ENCODE peak calls at places on chromosomes 4 and X, in four cellular contexts. One of them, this sample, is unnamed.

GRCh38 chr4:143667461-143667860 is 33.0 kb downstream of the FREM3 start:
- DNase-seq in AG09309: no peak
- DNase-seq in suprapubic skin: no peak
- DNase-seq in A549: no peak
- DNase-seq in this sample: no peak

GRCh38 chr4:128847074-128847724 is 37.7 kb downstream of the JADE1 start:
- DNase-seq in suprapubic skin: no peak
- DNase-seq in A549: no peak
- DNase-seq in AG09309: no peak
- DNase-seq in this sample: no peak

GRCh38 chr4:123653211-123653610 is 256.6 kb downstream of the SPRY1 start:
- DNase-seq in A549: no peak
- DNase-seq in AG09309: no peak
- DNase-seq in suprapubic skin: no peak
- DNase-seq in this sample: no peak

GRCh38 chrX:40402771-40403533 is 177.8 kb upstream of the ATP6AP2 start:
- DNase-seq in AG09309: peak
- DNase-seq in suprapubic skin: no peak
- DNase-seq in A549: peak
- DNase-seq in this sample: no peak

GRCh38 chrX:9466115-9466495 is 1.2 kb downstream of the TBL1X start:
- DNase-seq in A549: peak
- DNase-seq in suprapubic skin: peak
- DNase-seq in AG09309: no peak
- DNase-seq in this sample: no peak

GRCh38 chrX:49627030-49627777 is 28.4 kb downstream of the GAGE1 start:
- DNase-seq in A549: peak
- DNase-seq in AG09309: no peak
- DNase-seq in suprapubic skin: no peak
- DNase-seq in this sample: no peak

GRCh38 chr4:150072906-150073714 is 5.1 kb upstream of the DCLK2 start:
- DNase-seq in AG09309: peak
- DNase-seq in suprapubic skin: no peak
- DNase-seq in A549: peak
- DNase-seq in this sample: no peak

GRCh38 chrX:39595977-39596376 is 501.8 kb downstream of the BCOR start:
- DNase-seq in AG09309: no peak
- DNase-seq in suprapubic skin: no peak
- DNase-seq in A549: no peak
- DNase-seq in this sample: no peak

GRCh38 chrX:56932653-56933339 is 62.5 kb downstream of the SPIN3 start:
- DNase-seq in A549: no peak
- DNase-seq in suprapubic skin: no peak
- DNase-seq in AG09309: no peak
- DNase-seq in this sample: no peak

GRCh38 chr4:93317046-93317445 is 511.5 kb upstream of the ATOH1 start:
- DNase-seq in AG09309: no peak
- DNase-seq in A549: no peak
- DNase-seq in suprapubic skin: no peak
- DNase-seq in this sample: no peak

GRCh38 chrX:150697641-150698040 is 4.4 kb downstream of the MTMR1 start:
- DNase-seq in A549: no peak
- DNase-seq in suprapubic skin: no peak
- DNase-seq in AG09309: no peak
- DNase-seq in this sample: no peak

GRCh38 chr4:62014982-62015739 is 815.0 kb downstream of the ADGRL3 start:
- DNase-seq in A549: no peak
- DNase-seq in suprapubic skin: no peak
- DNase-seq in AG09309: no peak
- DNase-seq in this sample: no peak

GRCh38 chrX:103464071-103464773 is 55.1 kb downstream of the RAB40A start:
- DNase-seq in A549: peak
- DNase-seq in AG09309: no peak
- DNase-seq in suprapubic skin: no peak
- DNase-seq in this sample: no peak

GRCh38 chr4:107897823-107898222 is 33.5 kb upstream of the CYP2U1 start:
- DNase-seq in A549: no peak
- DNase-seq in suprapubic skin: no peak
- DNase-seq in AG09309: no peak
- DNase-seq in this sample: no peak

GRCh38 chr4:68373513-68373912 is 23.6 kb upstream of the YTHDC1 start:
- DNase-seq in A549: no peak
- DNase-seq in suprapubic skin: peak
- DNase-seq in AG09309: no peak
- DNase-seq in this sample: no peak

GRCh38 chr4:25089058-25089763 is 58.5 kb upstream of the LGI2 start:
- DNase-seq in suprapubic skin: no peak
- DNase-seq in A549: no peak
- DNase-seq in AG09309: no peak
- DNase-seq in this sample: no peak

GRCh38 chr4:25085621-25086020 is 54.9 kb upstream of the LGI2 start:
- DNase-seq in suprapubic skin: no peak
- DNase-seq in AG09309: no peak
- DNase-seq in A549: no peak
- DNase-seq in this sample: no peak

GRCh38 chr4:25088342-25088952 is 57.7 kb upstream of the LGI2 start:
- DNase-seq in suprapubic skin: no peak
- DNase-seq in A549: no peak
- DNase-seq in AG09309: no peak
- DNase-seq in this sample: no peak

GRCh38 chr4:25092139-25092538 is 61.4 kb upstream of the LGI2 start:
- DNase-seq in A549: no peak
- DNase-seq in suprapubic skin: no peak
- DNase-seq in AG09309: no peak
- DNase-seq in this sample: no peak

GRCh38 chr4:25090516-25090915 is 59.8 kb upstream of the LGI2 start:
- DNase-seq in A549: no peak
- DNase-seq in AG09309: no peak
- DNase-seq in suprapubic skin: no peak
- DNase-seq in this sample: no peak
- TF ChIP-seq CTCF in A549: no peak
- TF ChIP-seq CTCF in AG09309: no peak
- TF ChIP-seq CTCF in suprapubic skin: no peak
- TF ChIP-seq CTCF in this sample: no peak

GRCh38 chrX:10619311-10620015 is 922 bp downstream of the MID1 start:
- DNase-seq in suprapubic skin: no peak
- DNase-seq in A549: no peak
- DNase-seq in AG09309: no peak
- DNase-seq in this sample: no peak

GRCh38 chrX:10617186-10617963 is 3.0 kb downstream of the MID1 start:
- DNase-seq in A549: no peak
- DNase-seq in AG09309: no peak
- DNase-seq in suprapubic skin: no peak
- DNase-seq in this sample: no peak

GRCh38 chrX:10617964-10618342 is 2.4 kb downstream of the MID1 start:
- DNase-seq in suprapubic skin: no peak
- DNase-seq in AG09309: no peak
- DNase-seq in A549: peak
- DNase-seq in this sample: no peak

GRCh38 chrX:10618911-10619310 is 1.5 kb downstream of the MID1 start:
- DNase-seq in AG09309: no peak
- DNase-seq in suprapubic skin: no peak
- DNase-seq in A549: no peak
- DNase-seq in this sample: no peak

GRCh38 chrX:10615931-10616780 is 4.2 kb downstream of the MID1 start:
- DNase-seq in AG09309: no peak
- DNase-seq in A549: peak
- DNase-seq in suprapubic skin: no peak
- DNase-seq in this sample: no peak
- TF ChIP-seq CTCF in AG09309: peak
- TF ChIP-seq CTCF in A549: peak
- TF ChIP-seq CTCF in suprapubic skin: peak
- TF ChIP-seq CTCF in this sample: peak

GRCh38 chr4:88523325-88524129 is at the start of gene PYURF:
- DNase-seq in AG09309: peak
- DNase-seq in suprapubic skin: peak
- DNase-seq in A549: peak
- DNase-seq in this sample: peak
- TF ChIP-seq CTCF in AG09309: no peak
- TF ChIP-seq CTCF in suprapubic skin: no peak
- TF ChIP-seq CTCF in A549: no peak
- TF ChIP-seq CTCF in this sample: peak

GRCh38 chr4:132557660-132558059 is 591.4 kb upstream of the PCDH10 start:
- DNase-seq in suprapubic skin: no peak
- DNase-seq in A549: peak
- DNase-seq in AG09309: no peak
- DNase-seq in this sample: no peak
- TF ChIP-seq CTCF in suprapubic skin: no peak
- TF ChIP-seq CTCF in A549: no peak
- TF ChIP-seq CTCF in AG09309: no peak
- TF ChIP-seq CTCF in this sample: peak